ENCODE peak calls at places on chromosomes 6 and 20, in nine cellular contexts. E is astrocyte of the cerebellum; M is stimulated activated naive CD8-positive, alpha-beta T cell treated with anti-CD3 and anti-CD28 coated beads, Interleukin-15, Interleukin-2, amounts not matched to agents 100 U/mL and 50 U/mL, for 24 hours; J is T-helper 1 cell; U is astrocyte of the spinal cord; V is astrocyte of the hippocampus; H is substantia nigra; A is NCI-H345; W is iPS DF 19.7. I is an unnamed sample.

GRCh38 chr20:18031888-18032509 is 25.7 kb downstream of the OVOL2 start:
- DNase-seq in E (no peak), M (no peak), J (no peak), U (no peak), V (no peak), H (no peak), A (no peak), W (no peak), I (no peak)

GRCh38 chr6:66965227-66965626 is 1258.2 kb upstream of the EYS start:
- DNase-seq in E (no peak), M (no peak), J (no peak), U (peak; percentile 8), V (peak; percentile 9), H (no peak), A (no peak), W (no peak), I (no peak)

GRCh38 chr6:84422380-84422968 is 195.0 kb upstream of the CEP162 start:
- DNase-seq in E (peak; percentile 19), M (peak; percentile 21), J (peak; percentile 3), U (peak; percentile 78), V (peak; percentile 76), H (no peak), A (no peak), W (no peak), I (peak; percentile 64)

GRCh38 chr6:166473886-166474596 is 91.3 kb upstream of the MPC1 start:
- DNase-seq in E (no peak), M (no peak), J (no peak), U (no peak), V (no peak), H (no peak), A (no peak), W (no peak), I (no peak)

GRCh38 chr20:48959902-48960550 is 38.5 kb downstream of the ARFGEF2 start:
- DNase-seq in E (no peak), M (no peak), J (peak; percentile 42), U (no peak), V (no peak), H (no peak), A (no peak), W (no peak), I (no peak)

GRCh38 chr6:13760307-13760706 is 48.7 kb upstream of the RANBP9 start:
- DNase-seq in E (no peak), M (no peak), J (no peak), U (no peak), V (no peak), H (no peak), A (no peak), W (no peak), I (no peak)

GRCh38 chr6:44216677-44217331 is at the start of gene MYMX:
- DNase-seq in E (no peak), M (no peak), J (no peak), U (no peak), V (no peak), H (no peak), A (no peak), W (no peak), I (peak; percentile 95)

GRCh38 chr6:160783741-160784140 is 81.7 kb downstream of the PLG start:
- DNase-seq in E (no peak), M (no peak), J (no peak), U (no peak), V (no peak), H (no peak), A (no peak), W (no peak), I (no peak)

GRCh38 chr6:75818061-75818855 is 69.2 kb downstream of the MYO6 start:
- DNase-seq in E (peak; percentile 12), M (no peak), J (no peak), U (peak; percentile 29), V (peak; percentile 49), H (no peak), A (peak; percentile 3), W (no peak), I (no peak)

GRCh38 chr20:58173091-58173490 is 55.4 kb downstream of the ANKRD60 start:
- DNase-seq in E (no peak), M (no peak), J (no peak), U (no peak), V (no peak), H (no peak), A (no peak), W (no peak), I (no peak)

GRCh38 chr6:14396826-14397517 is 279.4 kb downstream of the CD83 start:
- DNase-seq in E (no peak), M (peak; percentile 16), J (peak; percentile 11), U (peak; percentile 3), V (no peak), H (no peak), A (no peak), W (peak; percentile 73), I (peak; percentile 23)

GRCh38 chr20:62645613-62646012 is 3.3 kb downstream of the SLCO4A1 start:
- DNase-seq in E (no peak), M (no peak), J (no peak), U (no peak), V (no peak), H (no peak), A (no peak), W (no peak), I (no peak)

GRCh38 chr20:61724376-61724775 is 341.3 kb downstream of the TAF4 start:
- DNase-seq in E (no peak), M (no peak), J (no peak), U (peak; percentile 15), V (peak; percentile 76), H (no peak), A (no peak), W (peak; percentile 17), I (no peak)

GRCh38 chr6:89941031-89941775 is 46.9 kb downstream of the GJA10 start:
- DNase-seq in E (no peak), M (peak; percentile 3), J (no peak), U (peak; percentile 60), V (peak; percentile 65), H (peak; percentile 55), A (peak; percentile 72), W (no peak), I (no peak)

GRCh38 chr20:51339721-51340450 is 202.6 kb downstream of the NFATC2 start:
- DNase-seq in E (peak; percentile 86), M (no peak), J (no peak), U (peak; percentile 57), V (no peak), H (no peak), A (no peak), W (no peak), I (no peak)

GRCh38 chr6:107075951-107076381 is 39.3 kb downstream of the BEND3 start:
- DNase-seq in E (no peak), M (no peak), J (no peak), U (peak; percentile 27), V (peak; percentile 51), H (no peak), A (no peak), W (no peak), I (peak; percentile 63)

GRCh38 chr6:137056121-137056880 is 11.5 kb upstream of the IL20RA start:
- DNase-seq in E (no peak), M (no peak), J (no peak), U (peak; percentile 31), V (peak; percentile 38), H (no peak), A (no peak), W (no peak), I (peak; percentile 49)

GRCh38 chr6:97049254-97050004 is 124.9 kb downstream of the KLHL32 start:
- DNase-seq in E (no peak), M (peak; percentile 10), J (peak; percentile 27), U (no peak), V (no peak), H (no peak), A (no peak), W (no peak), I (no peak)

GRCh38 chr20:44586289-44586911 is 4.0 kb downstream of the PKIG start:
- DNase-seq in E (no peak), M (peak; percentile 26), J (no peak), U (no peak), V (no peak), H (no peak), A (no peak), W (no peak), I (no peak)

GRCh38 chr20:34536798-34537394 is 20.7 kb downstream of the DYNLRB1 start:
- DNase-seq in E (no peak), M (peak; percentile 52), J (peak; percentile 31), U (no peak), V (no peak), H (no peak), A (no peak), W (no peak), I (peak; percentile 32)

GRCh38 chr6:91376686-91377085 is 789.8 kb upstream of the MAP3K7 start:
- DNase-seq in E (no peak), M (no peak), J (no peak), U (no peak), V (peak; percentile 52), H (no peak), A (peak; percentile 93), W (no peak), I (no peak)

GRCh38 chr20:19742974-19743649 is 14.9 kb upstream of the RIN2 start:
- DNase-seq in E (no peak), M (no peak), J (no peak), U (no peak), V (no peak), H (no peak), A (no peak), W (no peak), I (no peak)

GRCh38 chr6:136701011-136701410 is 91.3 kb downstream of the MAP3K5 start:
- DNase-seq in E (no peak), M (no peak), J (no peak), U (no peak), V (no peak), H (no peak), A (peak; percentile 24), W (no peak), I (no peak)

GRCh38 chr6:38427492-38428210 is 212.1 kb downstream of the BTBD9 start:
- DNase-seq in E (no peak), M (no peak), J (no peak), U (no peak), V (no peak), H (no peak), A (no peak), W (no peak), I (no peak)

GRCh38 chr20:51154708-51155690 is 132.1 kb upstream of the KCNG1 start:
- DNase-seq in E (no peak), M (no peak), J (no peak), U (no peak), V (no peak), H (no peak), A (no peak), W (no peak), I (no peak)

GRCh38 chr6:106974999-106975698 is 620 bp upstream of the CD24 start:
- DNase-seq in E (no peak), M (peak; percentile 23), J (no peak), U (peak; percentile 41), V (peak; percentile 86), H (no peak), A (peak; percentile 79), W (no peak), I (peak; percentile 71)

GRCh38 chr6:56863366-56863765 is 91.5 kb upstream of the BEND6 start:
- DNase-seq in E (no peak), M (no peak), J (no peak), U (peak; percentile 58), V (peak; percentile 30), H (no peak), A (no peak), W (no peak), I (peak; percentile 86)

GRCh38 chr6:53313784-53314382 is 34.9 kb downstream of the ELOVL5 start:
- DNase-seq in E (no peak), M (no peak), J (peak; percentile 50), U (peak; percentile 71), V (peak; percentile 75), H (no peak), A (no peak), W (no peak), I (no peak)

GRCh38 chr6:53813801-53814200 is 19.0 kb downstream of the LRRC1 start:
- DNase-seq in E (no peak), M (no peak), J (no peak), U (no peak), V (no peak), H (no peak), A (no peak), W (no peak), I (no peak)

GRCh38 chr6:155985660-155986138 is 530.1 kb upstream of the NOX3 start:
- DNase-seq in E (no peak), M (no peak), J (no peak), U (no peak), V (peak; percentile 41), H (no peak), A (no peak), W (no peak), I (no peak)

GRCh38 chr6:106470316-106470715 is 109.8 kb downstream of the CRYBG1 start:
- DNase-seq in E (no peak), M (no peak), J (no peak), U (no peak), V (no peak), H (no peak), A (no peak), W (no peak), I (no peak)